ENCODE peak calls at places on chromosome 4, in eight cellular contexts. One of them, this sample, is unnamed.

GRCh38 chr4:113141901-113142346 is 92.5 kb downstream of the ANK2 start:
- DNase-seq in GM23248: peak
- DNase-seq in left cardiac atrium: no peak
- DNase-seq in cardiac fibroblast: peak
- DNase-seq in prostate gland: peak
- DNase-seq in ecto neural progenitor cell: no peak
- DNase-seq in substantia nigra: no peak
- DNase-seq in D341Med: no peak
- DNase-seq in this sample: no peak

GRCh38 chr4:13430834-13431568 is 53.1 kb downstream of the RAB28 start:
- DNase-seq in GM23248: no peak
- DNase-seq in left cardiac atrium: no peak
- DNase-seq in cardiac fibroblast: no peak
- DNase-seq in prostate gland: no peak
- DNase-seq in ecto neural progenitor cell: no peak
- DNase-seq in substantia nigra: no peak
- DNase-seq in D341Med: no peak
- DNase-seq in this sample: no peak

GRCh38 chr4:100165809-100166208 is 24.5 kb downstream of the DDIT4L start:
- DNase-seq in GM23248: no peak
- DNase-seq in left cardiac atrium: no peak
- DNase-seq in cardiac fibroblast: no peak
- DNase-seq in prostate gland: no peak
- DNase-seq in ecto neural progenitor cell: no peak
- DNase-seq in substantia nigra: no peak
- DNase-seq in D341Med: no peak
- DNase-seq in this sample: no peak

GRCh38 chr4:96753216-96753615 is 913.3 kb downstream of the PDHA2 start:
- DNase-seq in GM23248: no peak
- DNase-seq in left cardiac atrium: no peak
- DNase-seq in cardiac fibroblast: no peak
- DNase-seq in prostate gland: no peak
- DNase-seq in ecto neural progenitor cell: no peak
- DNase-seq in substantia nigra: no peak
- DNase-seq in D341Med: no peak
- DNase-seq in this sample: no peak

GRCh38 chr4:174437324-174437723 is 85.0 kb downstream of the HPGD start:
- DNase-seq in GM23248: peak
- DNase-seq in left cardiac atrium: no peak
- DNase-seq in cardiac fibroblast: peak
- DNase-seq in prostate gland: no peak
- DNase-seq in ecto neural progenitor cell: no peak
- DNase-seq in substantia nigra: no peak
- DNase-seq in D341Med: no peak
- DNase-seq in this sample: no peak

GRCh38 chr4:3328814-3329663 is 36.2 kb downstream of the RGS12 start:
- DNase-seq in GM23248: no peak
- DNase-seq in left cardiac atrium: no peak
- DNase-seq in cardiac fibroblast: no peak
- DNase-seq in prostate gland: no peak
- DNase-seq in ecto neural progenitor cell: no peak
- DNase-seq in substantia nigra: no peak
- DNase-seq in D341Med: no peak
- DNase-seq in this sample: no peak

GRCh38 chr4:55547461-55547770 is 707 bp upstream of the CLOCK start:
- DNase-seq in GM23248: no peak
- DNase-seq in left cardiac atrium: no peak
- DNase-seq in cardiac fibroblast: no peak
- DNase-seq in prostate gland: no peak
- DNase-seq in ecto neural progenitor cell: no peak
- DNase-seq in substantia nigra: peak
- DNase-seq in D341Med: peak
- DNase-seq in this sample: no peak

GRCh38 chr4:149914521-149915115 is 99.0 kb upstream of the IQCM start:
- DNase-seq in GM23248: peak
- DNase-seq in left cardiac atrium: no peak
- DNase-seq in cardiac fibroblast: peak
- DNase-seq in prostate gland: no peak
- DNase-seq in ecto neural progenitor cell: no peak
- DNase-seq in substantia nigra: no peak
- DNase-seq in D341Med: peak
- DNase-seq in this sample: no peak

This sample was measured in caudate nucleus.